ENCODE peak calls at places on chromosome 18, in nine cellular contexts. P is A549, S is HepG2, Z is K562, M is ovary, N is sigmoid colon, D is transverse colon, H is GM12878, R is stomach. G is an unnamed sample.

GRCh38 chr18:32576296-32576916 is 105.7 kb upstream of the GAREM1 start:
- DNase-seq in P (no peak), S (peak), Z (peak), M (no peak), N (no peak), D (no peak), H (no peak), R (no peak), G (no peak)

GRCh38 chr18:23609390-23610008 is 23.2 kb upstream of the NPC1 start:
- DNase-seq in P (no peak), S (no peak), Z (no peak), M (no peak), N (no peak), D (no peak), H (no peak), R (no peak), G (no peak)

GRCh38 chr18:13448028-13448795 is 229.7 kb downstream of the LDLRAD4 start:
- DNase-seq in P (no peak), S (no peak), Z (no peak), M (no peak), N (no peak), D (no peak), H (no peak), R (no peak), G (no peak)

GRCh38 chr18:76564117-76564516 is 69.1 kb upstream of the ZNF516 start:
- DNase-seq in P (no peak), S (no peak), Z (no peak), M (no peak), N (no peak), D (no peak), H (no peak), R (no peak), G (no peak)

GRCh38 chr18:45642802-45643201 is 27.5 kb downstream of the SLC14A2 start:
- DNase-seq in P (no peak), S (no peak), Z (no peak), M (no peak), N (no peak), D (no peak), H (no peak), R (no peak), G (no peak)

GRCh38 chr18:25029802-25030201 is 322.2 kb downstream of the ZNF521 start:
- DNase-seq in P (no peak), S (no peak), Z (no peak), M (no peak), N (no peak), D (no peak), H (no peak), R (no peak), G (no peak)

GRCh38 chr18:48292229-48292628 is 117.0 kb downstream of the ZBTB7C start:
- DNase-seq in P (no peak), S (no peak), Z (no peak), M (no peak), N (no peak), D (no peak), H (no peak), R (no peak), G (no peak)

GRCh38 chr18:45856526-45856925 is 31.1 kb downstream of the SIGLEC15 start:
- DNase-seq in P (no peak), S (no peak), Z (no peak), M (no peak), N (no peak), D (no peak), H (no peak), R (no peak), G (no peak)

GRCh38 chr18:22194151-22194598 is 24.8 kb downstream of the GATA6 start:
- DNase-seq in P (no peak), S (peak), Z (peak), M (peak), N (no peak), D (peak), H (no peak), R (peak), G (no peak)

GRCh38 chr18:47246027-47246971 is 5.2 kb downstream of the SKOR2 start:
- DNase-seq in P (no peak), S (no peak), Z (no peak), M (no peak), N (no peak), D (no peak), H (no peak), R (no peak), G (no peak)

GRCh38 chr18:26656401-26656943 is 108.1 kb upstream of the KCTD1 start:
- DNase-seq in P (no peak), S (no peak), Z (no peak), M (no peak), N (no peak), D (no peak), H (no peak), R (no peak), G (no peak)

GRCh38 chr18:79426376-79427300 is 30.9 kb downstream of the NFATC1 start:
- DNase-seq in P (no peak), S (no peak), Z (no peak), M (no peak), N (no peak), D (no peak), H (no peak), R (no peak), G (no peak)
- TF ChIP-seq CTCF in P (no peak), S (no peak), Z (no peak), M (no peak), N (no peak), D (no peak), H (no peak), R (no peak), G (no peak)

DNA sequence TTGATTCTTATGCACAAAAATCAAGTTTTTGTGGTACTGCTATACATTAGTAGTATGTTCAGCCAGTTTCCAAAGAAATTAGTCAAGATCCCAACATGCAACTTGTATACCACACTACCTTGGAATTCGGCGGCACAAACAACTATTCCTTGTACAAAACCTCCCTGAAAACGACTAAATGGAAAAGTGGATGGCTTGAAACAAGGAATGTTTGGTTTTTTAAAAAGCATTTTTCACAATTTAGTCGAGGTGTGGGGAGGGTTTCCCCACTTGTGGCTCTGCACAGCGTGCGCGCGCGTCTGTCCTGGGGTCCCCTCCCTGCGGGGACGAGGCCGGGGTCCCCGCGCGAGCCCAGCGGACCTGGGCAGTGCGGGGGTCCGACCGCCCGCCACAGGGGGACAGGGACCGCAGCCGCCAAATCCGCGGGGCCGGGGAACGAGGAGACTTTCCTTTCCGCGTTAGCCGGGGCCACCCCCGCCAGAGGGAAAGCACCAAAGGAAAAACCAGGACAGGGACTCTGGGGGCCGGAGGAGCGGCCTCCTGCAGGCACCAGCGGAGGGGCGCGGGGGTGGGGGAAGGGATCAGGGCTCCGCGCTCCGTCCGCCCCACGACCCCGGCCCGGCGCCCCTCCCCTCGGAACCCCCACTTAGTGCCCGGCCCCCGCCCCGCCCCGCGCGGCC is 534 bp upstream of the SOCS6 start:
- DNase-seq in P (no peak), S (peak), Z (peak), M (peak), N (peak), D (peak), H (no peak), R (peak), G (no peak)
- H3K4me3 ChIP-seq in P (peak), S (peak), Z (peak), M (peak), N (peak), D (peak), H (peak), R (peak), G (peak)

DNA sequence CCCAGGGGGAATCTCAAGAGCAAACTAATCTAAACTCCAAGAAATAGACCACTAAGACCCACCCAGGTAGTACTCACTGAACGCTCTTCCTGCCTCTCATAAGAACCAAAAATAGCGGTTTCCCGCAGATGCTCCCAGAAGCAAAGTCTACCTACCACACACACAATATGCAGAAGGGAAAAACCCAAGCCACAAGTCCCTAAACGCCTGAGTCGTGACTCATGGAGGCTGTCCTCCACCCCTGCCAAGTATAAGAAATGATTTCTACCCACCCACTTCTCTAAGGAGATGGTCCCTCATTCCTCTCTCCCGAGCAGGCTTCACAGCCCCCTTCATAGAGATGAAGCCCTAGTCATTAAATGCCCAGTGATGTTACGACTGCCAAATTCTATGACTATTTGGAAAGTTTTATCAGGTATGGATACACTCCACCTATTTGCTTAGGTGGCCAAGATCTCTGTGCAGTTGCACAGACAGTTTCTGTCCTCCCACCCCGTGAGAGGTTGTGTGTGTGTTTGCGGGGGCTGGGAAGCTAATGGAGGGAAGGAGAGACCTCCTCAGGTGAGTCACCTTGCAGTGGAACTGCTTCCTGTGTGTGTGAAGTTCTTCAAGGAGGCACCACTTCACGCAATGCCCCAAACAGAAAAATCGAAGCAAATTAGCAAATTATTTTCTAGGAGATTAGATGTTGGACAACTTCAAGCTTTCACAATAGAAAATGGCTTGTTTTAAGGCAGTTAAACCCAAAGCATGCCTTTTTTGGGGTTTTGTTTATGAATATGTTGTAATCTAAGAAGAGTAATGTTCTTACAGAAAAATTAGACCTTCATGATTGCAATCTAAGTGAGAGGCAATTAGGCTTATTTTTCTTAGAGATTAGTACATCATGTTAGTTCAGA is 175.1 kb downstream of the TGIF1 start:
- DNase-seq in P (peak), S (no peak), Z (peak), M (no peak), N (peak), D (peak), H (no peak), R (peak), G (no peak)
- TF ChIP-seq EP300 in P (peak), S (no peak), Z (no peak), M (no peak), N (no peak), D (no peak), H (peak), R (no peak), G (no peak)

DNA sequence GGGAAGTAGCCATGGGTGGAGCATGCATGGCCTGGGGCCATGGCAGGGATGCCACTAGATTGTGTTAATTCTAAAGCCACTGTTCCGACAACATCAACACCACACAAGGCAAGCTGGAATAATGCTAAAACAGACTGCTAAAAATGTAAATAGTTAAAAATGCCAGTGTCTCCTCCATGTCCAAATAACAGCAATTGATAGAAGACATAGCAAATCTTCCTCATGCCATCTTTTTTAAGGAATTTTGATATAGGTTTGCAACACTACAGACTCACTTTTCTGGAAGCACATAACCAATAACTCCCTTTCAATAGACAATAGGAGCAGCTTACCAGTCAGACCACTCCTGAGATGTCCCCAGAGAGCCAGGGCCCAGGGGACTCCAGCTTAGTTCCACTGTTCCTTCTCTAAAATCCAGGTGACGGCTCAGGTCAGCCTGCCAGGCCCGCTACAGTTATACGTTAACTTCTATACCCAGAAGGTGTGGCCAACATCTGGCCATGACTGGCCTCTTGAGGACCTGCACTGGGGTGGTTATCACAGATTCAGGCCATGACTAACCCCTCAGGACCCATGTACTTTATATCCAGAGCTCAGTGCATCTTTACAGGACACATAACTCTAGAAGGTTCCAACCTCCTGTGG is 20.3 kb downstream of the TUBB6 start:
- DNase-seq in P (no peak), S (no peak), Z (no peak), M (no peak), N (peak), D (no peak), H (no peak), R (no peak), G (no peak)
- TF ChIP-seq CTCF in P (peak), S (no peak), Z (no peak), M (no peak), N (peak), D (no peak), H (no peak), R (no peak), G (peak)

GRCh38 chr18:9108911-9109310 is 6.4 kb downstream of the NDUFV2 start:
- DNase-seq in P (no peak), S (no peak), Z (no peak), M (no peak), N (no peak), D (no peak), H (no peak), R (no peak), G (no peak)

GRCh38 chr18:9106094-9106493 is 3.6 kb downstream of the NDUFV2 start:
- DNase-seq in P (no peak), S (peak), Z (no peak), M (no peak), N (no peak), D (no peak), H (no peak), R (no peak), G (no peak)

GRCh38 chr18:9106800-9107574 is 4.5 kb downstream of the NDUFV2 start:
- DNase-seq in P (no peak), S (no peak), Z (no peak), M (no peak), N (no peak), D (no peak), H (no peak), R (no peak), G (no peak)

GRCh38 chr18:9113468-9114149 is 11.1 kb downstream of the NDUFV2 start:
- DNase-seq in P (no peak), S (no peak), Z (no peak), M (no peak), N (no peak), D (no peak), H (no peak), R (no peak), G (no peak)

GRCh38 chr18:9109523-9109922 is 7.0 kb downstream of the NDUFV2 start:
- DNase-seq in P (no peak), S (no peak), Z (no peak), M (no peak), N (no peak), D (no peak), H (no peak), R (no peak), G (no peak)
- H3K4me3 ChIP-seq in P (no peak), S (no peak), Z (no peak), M (no peak), N (no peak), D (no peak), H (peak), R (no peak), G (no peak)

GRCh38 chr18:79961527-79962291 is 2.7 kb upstream of the HSBP1L1 start:
- DNase-seq in P (no peak), S (peak), Z (peak), M (peak), N (no peak), D (no peak), H (no peak), R (no peak), G (no peak)
- TF ChIP-seq EP300 in P (no peak), S (no peak), Z (no peak), M (no peak), N (no peak), D (no peak), H (no peak), R (no peak), G (no peak)